ENCODE peak calls at places on chromosome 20, in four cellular contexts. G, M, S and J are unnamed samples.
A peak's percentile ranks its signal among the peaks of the same experiment; 100 is the strongest.

GRCh38 chr20:16385462-16385861 is 187.8 kb downstream of the KIF16B start:
- DNase-seq in G (no peak), M (no peak), S (no peak), J (no peak)

GRCh38 chr20:15918631-15919030 is 654.6 kb downstream of the KIF16B start:
- DNase-seq in G (no peak), M (no peak), S (no peak), J (no peak)

GRCh38 chr20:58194176-58194796 is 34.2 kb downstream of the ANKRD60 start:
- DNase-seq in G (no peak), M (no peak), S (no peak), J (no peak)

GRCh38 chr20:31845300-31845863 is at the start of gene FOXS1:
- DNase-seq in G (no peak), M (no peak), S (no peak), J (no peak)

GRCh38 chr20:13336308-13337089 is 115.4 kb downstream of the ISM1 start:
- DNase-seq in G (peak; percentile 87), M (peak; percentile 84), S (no peak), J (no peak)

GRCh38 chr20:57202309-57202708 is 64.1 kb downstream of the BMP7 start:
- DNase-seq in G (no peak), M (no peak), S (no peak), J (no peak)

GRCh38 chr20:58997141-58997770 is 9.8 kb downstream of the CTSZ start:
- DNase-seq in G (no peak), M (no peak), S (no peak), J (no peak)

GRCh38 chr20:56974499-56975250 is 291.8 kb downstream of the BMP7 start:
- DNase-seq in G (peak; percentile 48), M (peak; percentile 64), S (peak; percentile 41), J (no peak)

GRCh38 chr20:34222208-34222607 is 19.0 kb upstream of the ASIP start:
- DNase-seq in G (no peak), M (no peak), S (no peak), J (no peak)

GRCh38 chr20:24990810-24991252 is 1.7 kb downstream of the APMAP start:
- DNase-seq in G (no peak), M (no peak), S (no peak), J (no peak)

GRCh38 chr20:40844285-40844684 is 155.2 kb upstream of the MAFB start:
- DNase-seq in G (no peak), M (no peak), S (no peak), J (no peak)

GRCh38 chr20:45294003-45294368 is 12.7 kb upstream of the RBPJL start:
- DNase-seq in G (no peak), M (no peak), S (no peak), J (no peak)

GRCh38 chr20:47708140-47708807 is 77.0 kb downstream of the SULF2 start:
- DNase-seq in G (no peak), M (no peak), S (no peak), J (peak; percentile 30)

GRCh38 chr20:4366076-4366475 is 350.7 kb upstream of the RNF24 start:
- DNase-seq in G (no peak), M (no peak), S (no peak), J (no peak)

GRCh38 chr20:59027746-59028320 is 4.3 kb downstream of the ATP5F1E start:
- DNase-seq in G (no peak), M (no peak), S (no peak), J (no peak)

GRCh38 chr20:3235661-3236324 is 3.2 kb downstream of the SLC4A11 start:
- DNase-seq in G (no peak), M (peak; percentile 65), S (no peak), J (no peak)

GRCh38 chr20:64023278-64024140 is 12.5 kb upstream of the C20orf204 start:
- DNase-seq in G (no peak), M (no peak), S (no peak), J (no peak)

GRCh38 chr20:9543214-9543613 is 28.8 kb downstream of the LAMP5 start:
- DNase-seq in G (no peak), M (no peak), S (no peak), J (no peak)

GRCh38 chr20:9940329-9940728 is 94.5 kb upstream of the ANKEF1 start:
- DNase-seq in G (no peak), M (no peak), S (no peak), J (no peak)

GRCh38 chr20:34410331-34410730 is 47.3 kb downstream of the ITCH start:
- DNase-seq in G (no peak), M (no peak), S (no peak), J (no peak)

GRCh38 chr20:1002682-1003561 is 811 bp upstream of the RSPO4 start:
- DNase-seq in G (no peak), M (no peak), S (no peak), J (no peak)

GRCh38 chr20:6654490-6655247 is 112.8 kb upstream of the BMP2 start:
- DNase-seq in G (no peak), M (no peak), S (no peak), J (no peak)

GRCh38 chr20:24163501-24163900 is 174.9 kb upstream of the GGTLC1 start:
- DNase-seq in G (no peak), M (no peak), S (no peak), J (no peak)

GRCh38 chr20:49037962-49038387 is 8.1 kb upstream of the CSE1L start:
- DNase-seq in G (no peak), M (no peak), S (no peak), J (no peak)
- TF ChIP-seq POLR2AphosphoS2 in G (no peak), M (no peak), S (peak; percentile 59), J (no peak)

DNA sequence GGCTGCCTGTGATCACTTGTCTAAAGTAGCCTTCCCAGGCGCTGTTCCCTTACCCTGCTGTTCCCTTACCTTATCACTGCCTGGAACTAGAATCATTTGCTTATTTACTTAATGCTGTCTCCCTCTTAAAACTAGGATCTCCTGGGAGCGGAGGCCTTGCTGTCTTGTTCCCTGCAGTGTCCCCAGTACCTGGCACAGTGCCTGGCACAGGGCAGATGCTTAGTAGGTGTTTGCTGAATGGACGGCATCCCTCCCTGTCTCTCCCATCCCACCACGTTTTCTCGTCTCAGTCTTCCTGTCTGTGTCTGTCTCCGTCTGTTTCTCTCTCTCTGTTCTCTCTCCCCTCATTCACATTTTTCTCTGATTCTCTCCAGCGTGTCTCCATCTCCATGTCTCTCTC is 99.9 kb upstream of the MYL9 start:
- DNase-seq in G (no peak), M (no peak), S (no peak), J (no peak)
- TF ChIP-seq POLR2AphosphoS2 in G (no peak), M (no peak), S (no peak), J (no peak)

GRCh38 chr20:7693761-7694160 is 246.5 kb downstream of the HAO1 start:
- DNase-seq in G (no peak), M (no peak), S (no peak), J (no peak)
- TF ChIP-seq POLR2AphosphoS2 in G (no peak), M (no peak), S (no peak), J (no peak)

DNA sequence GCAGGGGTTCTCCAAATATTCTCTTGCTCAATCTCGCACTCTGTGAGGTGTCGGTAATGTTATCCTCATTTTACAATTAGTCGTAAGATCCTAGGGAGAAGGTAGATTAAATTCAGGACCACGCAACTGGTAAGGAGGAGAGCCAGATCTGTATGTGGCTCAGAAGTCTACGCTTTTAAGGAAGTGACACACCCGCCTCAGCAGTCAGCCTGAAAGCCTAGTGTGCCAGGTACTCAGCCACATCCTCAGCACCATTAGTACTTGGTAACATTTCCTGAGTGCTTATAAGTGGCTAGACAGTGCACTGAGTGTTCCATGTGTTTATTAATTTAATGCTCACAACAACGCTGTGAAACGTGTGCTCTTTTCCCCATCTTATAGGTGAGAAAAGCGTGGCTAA is 63.7 kb downstream of the DHX35 start:
- DNase-seq in G (no peak), M (no peak), S (no peak), J (no peak)
- TF ChIP-seq POLR2AphosphoS2 in G (no peak), M (no peak), S (no peak), J (no peak)

GRCh38 chr20:21682576-21682975 is 22.9 kb upstream of the PAX1 start:
- DNase-seq in G (no peak), M (no peak), S (no peak), J (no peak)

GRCh38 chr20:21677781-21678180 is 27.7 kb upstream of the PAX1 start:
- DNase-seq in G (no peak), M (no peak), S (no peak), J (no peak)

GRCh38 chr20:21681932-21682318 is 23.5 kb upstream of the PAX1 start:
- DNase-seq in G (no peak), M (no peak), S (no peak), J (no peak)

GRCh38 chr20:21684671-21685070 is 20.8 kb upstream of the PAX1 start:
- DNase-seq in G (no peak), M (no peak), S (no peak), J (no peak)

DNA sequence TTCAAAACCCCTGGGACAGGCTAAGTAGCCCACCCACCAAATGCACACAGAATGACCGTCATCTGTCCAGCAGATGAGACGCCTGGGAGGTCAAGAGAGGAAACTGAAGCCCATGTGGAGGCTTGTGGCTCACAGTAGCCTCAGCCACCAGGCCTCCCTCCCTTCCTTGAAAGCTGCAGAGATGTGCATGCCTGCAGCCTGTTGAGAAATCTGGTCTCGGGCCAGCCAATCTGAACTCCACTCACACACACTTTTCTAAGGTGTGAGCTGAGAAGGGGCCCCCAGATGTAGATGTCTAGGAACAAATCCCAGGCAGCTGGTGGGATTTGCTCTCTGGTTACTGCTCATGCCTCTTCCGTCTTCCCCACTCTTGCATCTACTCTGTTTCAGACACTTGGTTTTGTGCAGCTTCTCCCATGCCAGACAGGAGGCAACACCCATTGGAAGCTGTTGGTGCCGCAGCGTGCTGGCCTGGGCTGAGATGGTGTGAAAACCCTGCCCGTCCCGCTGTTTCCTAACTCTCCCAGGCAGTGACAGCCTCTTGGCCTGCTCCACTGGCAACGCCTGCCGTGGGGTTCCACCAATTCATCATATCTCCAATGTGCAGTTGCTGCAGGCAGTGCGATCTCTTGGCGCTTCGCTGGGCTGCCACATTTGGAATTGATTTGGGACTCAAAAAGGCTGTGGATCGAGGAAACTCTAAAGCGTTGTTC is 24.1 kb upstream of the PAX1 start:
- DNase-seq in G (no peak), M (no peak), S (no peak), J (no peak)
- TF ChIP-seq POLR2AphosphoS2 in G (no peak), M (no peak), S (no peak), J (no peak)

GRCh38 chr20:50399917-50400704 is 110.1 kb upstream of the PTPN1 start:
- DNase-seq in G (peak; percentile 99), M (no peak), S (no peak), J (no peak)
- TF ChIP-seq POLR2AphosphoS2 in G (no peak), M (no peak), S (no peak), J (no peak)